ENCODE peak calls at places on chromosomes 12 and 14, in seven cellular contexts. F is HepG2, V is GM12892, X is K562, L is GM12878, M is SK-N-SH, S is H1. N is an unnamed sample.

GRCh38 chr14:71780075-71780474 is 152.2 kb upstream of the RGS6 start:
- DNase-seq in L (no peak), V (no peak), X (no peak), S (no peak), F (no peak), M (no peak), N (no peak)

GRCh38 chr12:57518920-57519757 is 1.2 kb downstream of the DDIT3 start:
- DNase-seq in F (peak), V (no peak), X (no peak), M (no peak), S (no peak), L (no peak), N (no peak)

GRCh38 chr12:30908389-30909087 is 18.0 kb upstream of the TSPAN11 start:
- DNase-seq in S (no peak), V (no peak), L (no peak), X (no peak), F (peak), M (peak), N (no peak)

GRCh38 chr12:24038211-24038997 is 88.9 kb upstream of the SOX5 start:
- DNase-seq in X (no peak), S (no peak), M (no peak), F (peak), V (no peak), L (no peak), N (no peak)

GRCh38 chr14:72457641-72458040 is 436.3 kb downstream of the DPF3 start:
- DNase-seq in X (no peak), V (no peak), L (no peak), S (no peak), M (no peak), F (no peak), N (no peak)

GRCh38 chr12:2374092-2374740 is 321.4 kb downstream of the CACNA1C start:
- DNase-seq in L (no peak), M (no peak), F (no peak), X (no peak), V (no peak), S (no peak), N (no peak)

GRCh38 chr12:90099288-90099687 is 390.6 kb upstream of the ATP2B1 start:
- DNase-seq in F (no peak), X (no peak), S (no peak), M (no peak), V (no peak), L (no peak), N (no peak)

GRCh38 chr14:68655021-68655811 is 137.7 kb downstream of the ZFP36L1 start:
- DNase-seq in M (peak), V (no peak), F (peak), S (peak), X (no peak), L (no peak), N (no peak)

GRCh38 chr12:93256258-93256969 is 121.3 kb upstream of the NUDT4 start:
- DNase-seq in F (no peak), M (no peak), X (no peak), L (no peak), V (no peak), S (no peak), N (no peak)

GRCh38 chr12:81518638-81519037 is 240.5 kb downstream of the PPFIA2 start:
- DNase-seq in F (no peak), L (no peak), M (no peak), V (no peak), S (no peak), X (no peak), N (no peak)

GRCh38 chr12:95642583-95642982 is 91.3 kb upstream of the USP44 start:
- DNase-seq in F (no peak), S (no peak), V (no peak), L (no peak), X (no peak), M (no peak), N (no peak)

GRCh38 chr12:62931481-62931880 is 3.5 kb downstream of the PPM1H start:
- DNase-seq in S (no peak), X (no peak), F (no peak), L (no peak), M (no peak), V (no peak), N (no peak)

GRCh38 chr12:57181561-57182155 is 34.2 kb upstream of the LRP1-AS start:
- DNase-seq in L (no peak), S (no peak), M (no peak), X (no peak), F (no peak), V (no peak), N (no peak)

GRCh38 chr14:75274899-75275569 is 3.6 kb upstream of the FOS start:
- DNase-seq in X (no peak), L (peak), V (no peak), M (no peak), F (no peak), S (no peak), N (peak)

GRCh38 chr14:105333613-105334364 is 19.2 kb downstream of the PACS2 start:
- DNase-seq in V (no peak), S (no peak), L (no peak), M (peak), F (no peak), X (no peak), N (no peak)

GRCh38 chr14:97056086-97056485 is 258.9 kb downstream of the VRK1 start:
- DNase-seq in F (no peak), S (no peak), M (peak), L (no peak), X (no peak), V (no peak), N (no peak)

GRCh38 chr12:88228720-88229119 is 86.6 kb downstream of the TMTC3 start:
- DNase-seq in L (no peak), S (no peak), X (no peak), V (no peak), F (no peak), M (no peak), N (no peak)

GRCh38 chr12:89370411-89370810 is 18.1 kb upstream of the DUSP6 start:
- DNase-seq in M (no peak), X (no peak), V (no peak), L (no peak), S (no peak), F (no peak), N (no peak)

GRCh38 chr12:77746108-77746507 is 84.6 kb upstream of the NAV3 start:
- DNase-seq in X (no peak), F (no peak), L (peak), M (no peak), S (no peak), V (no peak), N (no peak)

GRCh38 chr12:26226629-26227375 is 31.4 kb downstream of the SSPN start:
- DNase-seq in V (no peak), X (no peak), S (peak), M (peak), F (no peak), L (no peak), N (peak)

GRCh38 chr12:5592313-5592712 is 160.4 kb downstream of the NTF3 start:
- DNase-seq in V (no peak), X (no peak), F (no peak), M (no peak), L (no peak), S (no peak), N (no peak)

GRCh38 chr14:105898482-105899010 is 372.2 kb downstream of the TMEM121 start:
- DNase-seq in M (no peak), V (no peak), X (no peak), F (no peak), L (no peak), S (no peak), N (no peak)

GRCh38 chr12:11795910-11796459 is 146.5 kb downstream of the ETV6 start:
- DNase-seq in X (no peak), M (no peak), F (peak), V (no peak), L (no peak), S (no peak), N (no peak)

GRCh38 chr12:46209914-46210834 is 58.7 kb downstream of the SLC38A1 start:
- DNase-seq in X (no peak), F (peak), L (peak), S (no peak), V (no peak), M (no peak), N (no peak)

GRCh38 chr14:106586098-106586704 is 1059.8 kb downstream of the TMEM121 start:
- DNase-seq in L (no peak), X (peak), S (peak), F (peak), V (peak), M (peak), N (peak)

GRCh38 chr14:68794130-68794855 is 1.4 kb upstream of the ZFP36L1 start:
- DNase-seq in V (no peak), S (peak), X (no peak), M (peak), F (peak), L (no peak), N (no peak)

GRCh38 chr12:131459666-131460365 is 251.1 kb upstream of the SFSWAP start:
- DNase-seq in X (no peak), S (no peak), L (no peak), M (no peak), F (no peak), V (no peak), N (no peak)

GRCh38 chr14:23895480-23895879 is 58.1 kb upstream of the DHRS4 start:
- DNase-seq in V (no peak), L (no peak), M (peak), S (no peak), F (peak), X (no peak), N (no peak)

DNA sequence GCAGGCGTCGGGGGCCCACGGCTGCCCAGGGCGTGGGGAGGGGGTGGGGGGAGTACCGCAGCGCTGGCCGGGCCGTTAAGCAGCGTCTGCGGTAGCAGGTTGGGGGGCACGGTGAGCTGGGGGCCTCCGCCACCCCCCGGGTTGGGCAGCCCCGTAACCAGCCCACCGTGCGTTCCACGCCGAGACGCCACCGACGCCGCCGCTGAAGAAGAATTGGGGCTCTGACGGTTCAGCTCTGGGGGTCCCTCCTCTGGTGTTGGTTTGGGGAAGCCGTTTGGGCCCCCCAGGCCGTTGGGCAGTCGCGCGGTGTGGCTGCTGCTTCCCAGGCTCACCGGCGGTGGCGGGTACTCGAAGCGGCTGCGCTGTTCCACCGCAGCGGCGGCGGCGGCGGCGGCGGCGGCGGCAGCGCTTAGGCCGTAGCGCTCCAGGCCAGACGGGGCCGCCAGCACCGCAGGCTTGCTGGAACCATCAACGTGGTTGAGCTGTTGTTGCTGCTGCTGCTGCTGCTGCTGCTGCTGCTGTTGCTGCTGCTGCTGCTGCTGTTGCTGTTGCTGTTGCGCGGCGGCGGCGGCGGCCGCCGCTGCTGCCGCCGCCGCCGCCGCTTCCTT is 1.5 kb downstream of the IRF2BPL start:
- DNase-seq in L (no peak), V (peak), F (no peak), M (peak), S (no peak), X (peak), N (peak)
- TF ChIP-seq TAF1 in L (no peak), V (no peak), F (no peak), M (no peak), S (peak), X (no peak), N (no peak)

DNA sequence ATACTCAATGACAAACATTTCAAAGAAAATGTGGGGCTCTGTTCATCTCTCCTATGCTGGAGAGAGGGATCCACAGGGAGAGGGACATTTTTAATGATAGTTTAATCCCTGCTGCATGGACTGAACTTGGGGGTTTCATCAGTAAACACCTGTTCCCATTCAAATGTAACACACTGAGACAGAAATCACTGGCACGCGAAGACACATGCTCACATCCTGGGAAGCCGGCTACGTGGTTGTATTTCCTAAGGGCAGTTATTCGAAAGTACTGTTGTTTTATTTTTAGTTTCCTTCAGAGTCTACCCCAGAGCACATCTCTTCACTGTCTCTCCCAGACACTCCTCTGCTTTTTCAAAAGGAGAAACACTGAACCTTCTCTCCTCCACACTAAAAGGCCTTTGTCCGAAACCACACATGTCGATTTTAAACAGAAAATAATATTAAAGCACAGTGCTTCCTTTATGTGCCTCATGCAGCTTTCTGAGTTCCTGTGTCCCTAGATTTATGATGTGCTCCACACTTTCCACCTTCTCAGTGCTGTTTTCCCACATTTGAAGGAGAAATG is 52.8 kb downstream of the PTHLH start:
- DNase-seq in F (no peak), M (no peak), S (no peak), X (no peak), V (no peak), L (no peak), N (no peak)
- TF ChIP-seq TAF1 in F (no peak), M (no peak), S (no peak), X (no peak), V (no peak), L (no peak), N (no peak)

GRCh38 chr14:99756796-99757195 is 36.4 kb upstream of the EML1 start:
- DNase-seq in V (no peak), M (no peak), X (no peak), S (no peak), F (no peak), L (no peak), N (no peak)

GRCh38 chr14:99757331-99758070 is 35.7 kb upstream of the EML1 start:
- DNase-seq in M (no peak), S (no peak), V (no peak), X (no peak), F (no peak), L (no peak), N (no peak)

GRCh38 chr14:99755068-99755405 is 38.2 kb upstream of the EML1 start:
- DNase-seq in F (no peak), S (no peak), X (no peak), L (no peak), V (no peak), M (no peak), N (no peak)

GRCh38 chr14:99754141-99755067 is 38.8 kb upstream of the EML1 start:
- DNase-seq in X (no peak), S (no peak), V (no peak), M (no peak), L (no peak), F (no peak), N (no peak)

DNA sequence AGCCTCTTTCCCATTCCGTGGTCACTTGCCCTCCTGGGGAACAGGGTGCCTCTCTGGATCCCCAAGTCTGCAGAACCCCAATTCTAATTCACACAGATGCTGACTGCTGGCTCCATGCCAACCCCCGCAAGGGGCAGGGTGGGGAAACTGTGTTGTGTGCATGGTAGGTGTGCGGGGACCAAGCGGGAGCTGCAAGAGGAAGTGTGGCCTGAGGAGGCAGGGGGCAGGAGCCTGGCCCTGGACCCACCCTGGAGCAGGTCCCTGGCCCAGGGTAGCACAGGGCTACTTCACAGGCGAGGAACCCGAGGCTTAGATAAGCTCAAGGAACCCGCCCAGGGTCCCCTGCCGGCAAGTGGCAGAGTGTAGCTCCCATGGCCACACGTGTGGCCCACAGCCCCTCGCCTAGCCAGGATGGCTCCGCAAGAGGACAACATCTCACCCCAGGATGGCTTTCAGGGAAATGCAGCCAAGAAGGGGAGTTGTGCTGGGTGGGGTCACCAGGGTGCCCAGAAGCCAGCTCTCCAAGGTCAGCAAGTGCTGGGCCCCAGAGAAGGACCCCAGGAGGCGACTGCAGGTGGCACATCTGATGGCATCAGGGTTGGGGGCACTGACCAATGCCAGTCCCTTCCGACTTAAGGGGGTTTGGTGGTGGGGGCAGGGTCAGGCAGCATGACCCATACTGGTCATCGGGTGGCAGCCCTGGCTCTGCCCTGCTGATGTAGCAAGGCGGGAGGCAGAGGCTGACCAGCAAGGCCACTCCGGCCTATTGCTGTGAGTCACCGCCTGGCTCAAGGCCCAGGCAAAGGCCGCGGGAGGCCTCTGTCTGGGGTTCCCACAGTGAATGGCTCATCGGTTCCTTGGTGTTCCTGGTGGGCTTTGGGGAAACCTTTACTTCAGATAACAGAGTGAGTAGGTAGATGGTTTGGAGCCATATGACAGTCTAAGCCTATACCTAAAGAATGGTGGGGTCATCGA is 37.3 kb upstream of the EML1 start:
- DNase-seq in S (no peak), X (no peak), M (no peak), F (peak), L (no peak), V (no peak), N (no peak)
- TF ChIP-seq TAF1 in S (no peak), X (no peak), M (no peak), F (no peak), L (no peak), V (no peak), N (no peak)

GRCh38 chr12:116856729-116857128 is 24.5 kb downstream of the HRK start:
- DNase-seq in F (no peak), M (no peak), X (no peak), S (no peak), V (no peak), L (no peak), N (no peak)
- TF ChIP-seq TAF1 in F (no peak), M (no peak), X (no peak), S (no peak), V (no peak), L (no peak), N (no peak)

GRCh38 chr12:105983622-105984325 is 155.0 kb downstream of the NUAK1 start:
- DNase-seq in F (no peak), X (no peak), M (no peak), S (no peak), V (no peak), L (no peak), N (no peak)
- TF ChIP-seq TAF1 in F (no peak), X (no peak), M (no peak), S (no peak), V (no peak), L (no peak), N (no peak)

GRCh38 chr12:68792952-68793351 is 15.0 kb upstream of the MDM2 start:
- DNase-seq in M (peak), V (peak), S (peak), X (peak), L (peak), F (peak), N (peak)
- TF ChIP-seq TAF1 in M (no peak), V (no peak), S (no peak), X (no peak), L (no peak), F (no peak), N (no peak)

GRCh38 chr12:112430929-112431328 is 12.2 kb downstream of the PTPN11 start:
- DNase-seq in S (no peak), X (no peak), V (no peak), F (no peak), L (no peak), M (no peak), N (no peak)
- TF ChIP-seq TAF1 in S (no peak), X (no peak), V (no peak), F (no peak), L (no peak), M (no peak), N (no peak)

DNA sequence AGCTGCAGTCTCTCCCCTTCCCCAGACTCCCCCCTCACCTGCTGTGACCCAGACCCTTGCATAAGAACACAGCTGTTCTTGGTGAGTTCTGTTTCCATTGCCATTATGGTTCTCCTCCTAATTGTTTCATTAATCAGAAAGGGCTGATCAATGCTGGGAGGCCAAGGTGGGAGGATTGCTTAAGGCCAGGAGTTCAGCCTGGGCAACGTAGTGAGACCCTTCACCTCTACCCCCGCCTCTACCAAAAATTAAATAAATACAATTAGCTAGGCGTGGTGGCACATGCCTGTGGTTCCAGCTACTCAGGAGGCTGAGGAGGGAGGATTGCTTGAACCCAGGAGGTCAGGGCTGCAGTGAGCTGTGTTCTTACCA is 17.2 kb upstream of the FAIM2 start:
- DNase-seq in F (no peak), V (no peak), M (no peak), S (no peak), X (no peak), L (no peak), N (no peak)
- TF ChIP-seq TAF1 in F (no peak), V (no peak), M (no peak), S (no peak), X (no peak), L (no peak), N (no peak)